ENCODE peak calls at places on chromosomes 2 and 18, in four cellular contexts. E, Z, Y and W are unnamed samples. For H3K9me3, the result is how much of the 10 kb centered on the place peaks cover.

GRCh38 chr2:235542728-235543125 is 48.9 kb downstream of the AGAP1 start:
- DNase-seq in Y (no peak), E (no peak), Z (peak), W (no peak)

GRCh38 chr2:136135462-136135861 is 17.5 kb upstream of the CXCR4 start:
- DNase-seq in Z (no peak), E (no peak), Y (no peak), W (no peak)

GRCh38 chr18:26710460-26711096 is 154.9 kb downstream of the AQP4 start:
- DNase-seq in Y (no peak), Z (no peak), E (no peak), W (no peak)

GRCh38 chr2:7510353-7510752 is 593.1 kb downstream of the RNF144A start:
- DNase-seq in Y (no peak), E (no peak), Z (peak), W (no peak)

GRCh38 chr2:8479298-8479697 is 202.6 kb upstream of the ID2 start:
- DNase-seq in Z (no peak), Y (no peak), E (peak), W (no peak)

GRCh38 chr2:157839162-157839801 is 36.8 kb downstream of the ACVR1 start:
- DNase-seq in Y (no peak), E (no peak), Z (peak), W (no peak)

GRCh38 chr2:179311071-179311470 is 46.4 kb upstream of the SESTD1 start:
- DNase-seq in Z (no peak), Y (no peak), E (no peak), W (no peak)

GRCh38 chr2:166092889-166093288 is 34.9 kb downstream of the SCN1A start:
- DNase-seq in Y (no peak), Z (no peak), E (no peak), W (no peak)

GRCh38 chr2:45353879-45354278 is 257.2 kb downstream of the SRBD1 start:
- DNase-seq in Y (no peak), E (no peak), Z (peak), W (no peak)

GRCh38 chr2:109031481-109032228 is 42.6 kb upstream of the EDAR start:
- DNase-seq in E (no peak), Z (peak), Y (no peak), W (peak)

GRCh38 chr18:34121157-34121807 is 103.4 kb downstream of the NOL4 start:
- DNase-seq in Z (peak), Y (no peak), E (no peak), W (no peak)

GRCh38 chr2:174145827-174146226 is 102.5 kb downstream of the OLA1 start:
- DNase-seq in Z (peak), Y (no peak), E (no peak), W (no peak)

GRCh38 chr2:191574232-191574631 is 103.7 kb upstream of the NABP1 start:
- DNase-seq in Z (peak), E (no peak), Y (no peak), W (no peak)

GRCh38 chr18:76983184-76983583 is 149.4 kb downstream of the MBP start:
- DNase-seq in E (peak), Z (peak), Y (peak), W (peak)

GRCh38 chr2:73946666-73947065 is 20.0 kb downstream of the DGUOK start:
- DNase-seq in Y (no peak), Z (no peak), E (no peak), W (no peak)

GRCh38 chr2:195721042-195721441 is 64.0 kb downstream of the SLC39A10 start:
- DNase-seq in Z (peak), Y (no peak), E (no peak), W (no peak)

GRCh38 chr18:74498712-74499629 is 2.8 kb downstream of the CNDP2 start:
- DNase-seq in E (peak), Y (no peak), Z (no peak), W (peak)

GRCh38 chr2:55923978-55924325 is 370 bp upstream of the EFEMP1 start:
- DNase-seq in Y (no peak), E (no peak), Z (no peak), W (no peak)

GRCh38 chr2:55926974-55927373 is 3.4 kb upstream of the EFEMP1 start:
- DNase-seq in Z (no peak), Y (no peak), E (no peak), W (no peak)

GRCh38 chr2:55929476-55929875 is 5.9 kb upstream of the EFEMP1 start:
- DNase-seq in Z (no peak), Y (no peak), E (no peak), W (no peak)

GRCh38 chr2:55923091-55923977 is at the start of gene EFEMP1:
- DNase-seq in Y (peak), E (peak), Z (peak), W (peak)

GRCh38 chr2:55926246-55926645 is 2.7 kb upstream of the EFEMP1 start:
- DNase-seq in Z (no peak), Y (no peak), E (no peak), W (no peak)
- H3K9me3 ChIP-seq in Z (under half), Y (under half), E (under half), W (under half)

DNA sequence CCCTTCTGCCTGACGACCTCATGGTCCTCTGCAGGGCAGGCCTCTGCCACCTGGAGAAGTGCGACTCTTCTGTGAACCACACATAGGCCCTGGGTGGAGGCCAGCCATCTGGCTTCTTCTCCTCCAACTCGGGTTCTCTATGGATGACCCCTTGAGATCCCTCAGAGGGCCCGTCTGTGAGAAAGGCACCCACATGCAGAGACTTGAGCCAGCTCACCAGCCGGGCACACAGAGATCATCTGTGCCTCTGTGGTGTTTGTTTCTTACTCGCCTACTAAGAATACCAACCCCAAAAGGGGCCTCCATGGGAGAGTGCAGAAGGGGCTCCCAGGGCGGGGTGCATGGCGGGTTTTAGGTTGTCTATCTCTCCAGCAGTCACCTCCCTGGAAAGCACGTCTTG is 176.5 kb upstream of the SALL3 start:
- DNase-seq in Y (no peak), Z (no peak), E (peak), W (peak)
- H3K9me3 ChIP-seq in Y (under half), Z (under half), E (under half), W (under half)

GRCh38 chr2:169859423-169859822 is 32.2 kb downstream of the UBR3 start:
- DNase-seq in Y (no peak), E (no peak), Z (no peak), W (no peak)
- H3K9me3 ChIP-seq in Y (under half), E (under half), Z (under half), W (under half)

GRCh38 chr18:79736846-79737245 is 57.2 kb downstream of the CTDP1 start:
- DNase-seq in E (peak), Z (no peak), Y (no peak), W (peak)
- H3K9me3 ChIP-seq in E (under half), Z (under half), Y (under half), W (under half)